ENCODE peak calls at places on chromosome 2, in nine cellular contexts. Z is epithelial cell of esophagus; P is AG09309; V is stomach; T is AG04450; E is CD4-positive, alpha-beta T cell; I is Calu3; Y is esophagus squamous epithelium; A is HFFc6. D is an unnamed sample.

GRCh38 chr2:163319006-163319405 is 416.8 kb downstream of the FIGN start:
- DNase-seq in Z (peak), P (no peak), V (no peak), T (no peak), E (no peak), I (no peak), Y (no peak), A (no peak), D (no peak)

GRCh38 chr2:133627741-133628140 is 59.5 kb upstream of the NCKAP5 start:
- DNase-seq in Z (no peak), P (no peak), V (no peak), T (no peak), E (no peak), I (no peak), Y (no peak), A (no peak), D (no peak)

GRCh38 chr2:73035899-73036778 is 35.4 kb downstream of the SFXN5 start:
- DNase-seq in Z (no peak), P (no peak), V (no peak), T (no peak), E (no peak), I (no peak), Y (no peak), A (no peak), D (no peak)

GRCh38 chr2:74816540-74817331 is 17.2 kb upstream of the HK2 start:
- DNase-seq in Z (no peak), P (no peak), V (no peak), T (no peak), E (no peak), I (no peak), Y (no peak), A (no peak), D (no peak)

GRCh38 chr2:10305254-10305635 is 2.5 kb downstream of the HPCAL1 start:
- DNase-seq in Z (no peak), P (no peak), V (no peak), T (no peak), E (no peak), I (no peak), Y (no peak), A (no peak), D (no peak)

GRCh38 chr2:48693066-48693465 is 62.5 kb downstream of the LHCGR start:
- DNase-seq in Z (no peak), P (no peak), V (no peak), T (no peak), E (no peak), I (no peak), Y (no peak), A (no peak), D (no peak)

GRCh38 chr2:16464641-16465040 is 201.0 kb downstream of the CYRIA start:
- DNase-seq in Z (no peak), P (no peak), V (no peak), T (no peak), E (no peak), I (no peak), Y (no peak), A (no peak), D (no peak)

GRCh38 chr2:169095631-169096105 is 26.3 kb downstream of the DHRS9 start:
- DNase-seq in Z (peak), P (peak), V (no peak), T (peak), E (no peak), I (peak), Y (no peak), A (peak), D (no peak)

GRCh38 chr2:47664817-47665216 is 118.1 kb upstream of the MSH6 start:
- DNase-seq in Z (peak), P (no peak), V (no peak), T (no peak), E (no peak), I (peak), Y (no peak), A (no peak), D (no peak)
- TF ChIP-seq CTCF in Z (peak), P (peak), V (no peak), T (no peak), E (no peak), I (no peak), Y (peak), A (peak), D (no peak)

GRCh38 chr2:122523143-122523542 is 767.7 kb downstream of the TSN start:
- DNase-seq in Z (no peak), P (no peak), V (no peak), T (no peak), E (no peak), I (no peak), Y (no peak), A (no peak), D (no peak)

GRCh38 chr2:122516775-122517174 is 761.3 kb downstream of the TSN start:
- DNase-seq in Z (peak), P (no peak), V (no peak), T (no peak), E (no peak), I (no peak), Y (no peak), A (no peak), D (no peak)

GRCh38 chr2:122519366-122519765 is 763.9 kb downstream of the TSN start:
- DNase-seq in Z (no peak), P (no peak), V (no peak), T (no peak), E (no peak), I (peak), Y (no peak), A (no peak), D (no peak)

GRCh38 chr2:122520212-122520611 is 764.8 kb downstream of the TSN start:
- DNase-seq in Z (no peak), P (no peak), V (no peak), T (no peak), E (no peak), I (no peak), Y (no peak), A (no peak), D (no peak)

GRCh38 chr2:122519806-122520205 is 764.4 kb downstream of the TSN start:
- DNase-seq in Z (peak), P (no peak), V (no peak), T (no peak), E (no peak), I (no peak), Y (no peak), A (no peak), D (no peak)
- TF ChIP-seq CTCF in Z (no peak), P (no peak), V (no peak), T (no peak), E (no peak), I (no peak), Y (no peak), A (no peak), D (no peak)

GRCh38 chr2:197359859-197360258 is 49.3 kb upstream of the ANKRD44 start:
- DNase-seq in Z (no peak), P (no peak), V (no peak), T (no peak), E (no peak), I (no peak), Y (no peak), A (no peak), D (no peak)
- TF ChIP-seq CTCF in Z (peak), P (peak), V (no peak), T (no peak), E (peak), I (no peak), Y (no peak), A (peak), D (no peak)

DNA sequence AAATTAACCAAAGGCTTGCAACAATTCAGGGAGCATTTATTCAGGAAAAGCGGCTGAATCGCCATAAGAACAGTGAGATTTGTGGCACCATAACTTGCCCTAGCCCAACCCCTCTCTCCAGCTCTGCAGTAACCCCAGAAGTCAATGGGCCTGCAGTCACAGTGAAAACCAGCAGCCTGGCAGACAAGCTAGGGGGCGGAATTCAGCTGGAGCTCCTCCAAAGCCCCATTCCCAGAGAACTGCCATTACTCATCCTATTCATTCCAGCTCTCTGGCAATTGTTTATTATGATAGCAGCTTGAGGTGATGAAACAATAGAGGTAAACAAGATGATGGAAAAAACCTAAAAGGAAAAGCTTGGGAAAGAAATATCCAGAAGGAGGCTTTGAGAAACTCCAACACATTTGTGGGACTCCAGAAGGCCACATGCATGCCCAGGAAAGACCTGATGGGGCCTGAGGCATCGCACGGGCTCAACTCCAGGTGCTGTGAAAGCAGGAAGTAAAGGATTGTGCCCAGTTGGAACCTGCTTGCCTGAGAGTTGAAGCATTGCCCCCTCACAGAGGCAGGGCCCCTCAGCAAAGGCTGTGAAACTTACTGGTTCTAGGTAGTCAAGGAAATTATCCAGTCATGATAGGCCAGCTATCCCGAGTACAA is 126.8 kb downstream of the TWIST2 start:
- DNase-seq in Z (peak), P (peak), V (no peak), T (peak), E (no peak), I (no peak), Y (no peak), A (peak), D (no peak)
- TF ChIP-seq CTCF in Z (peak), P (peak), V (no peak), T (peak), E (no peak), I (no peak), Y (no peak), A (peak), D (no peak)

GRCh38 chr2:3778016-3778415 is 74.6 kb downstream of the DCDC2C start:
- DNase-seq in Z (no peak), P (no peak), V (no peak), T (no peak), E (no peak), I (no peak), Y (no peak), A (no peak), D (no peak)
- TF ChIP-seq CTCF in Z (no peak), P (no peak), V (no peak), T (no peak), E (no peak), I (no peak), Y (no peak), A (no peak), D (no peak)